ENCODE peak calls at places on chromosome 20, in four cellular contexts. Q, Z, D and S are unnamed samples.

GRCh38 chr20:52312131-52312729 is 120.7 kb upstream of the ZFP64 start:
- DNase-seq in D (peak), Q (peak), Z (no peak), S (peak)

GRCh38 chr20:1301031-1301529 is 27.9 kb downstream of the SDCBP2 start:
- DNase-seq in Q (peak), D (peak), Z (no peak), S (peak)

GRCh38 chr20:62736407-62737071 is 27.9 kb downstream of the NTSR1 start:
- DNase-seq in Q (no peak), Z (no peak), D (no peak), S (no peak)

GRCh38 chr20:46485431-46485830 is 27.9 kb downstream of the ZNF334 start:
- DNase-seq in Z (no peak), D (no peak), Q (no peak), S (peak)

GRCh38 chr20:12306107-12306506 is 388.4 kb downstream of the BTBD3 start:
- DNase-seq in Z (no peak), Q (no peak), D (peak), S (no peak)

GRCh38 chr20:32333988-32334885 is 23.9 kb upstream of the ASXL1 start:
- DNase-seq in D (peak), Q (no peak), Z (peak), S (no peak)

GRCh38 chr20:39886650-39887190 is 802.3 kb downstream of the MAFB start:
- DNase-seq in Q (no peak), D (peak), Z (peak), S (no peak)

GRCh38 chr20:24629668-24630067 is 160.2 kb downstream of the SYNDIG1 start:
- DNase-seq in D (no peak), Z (no peak), Q (no peak), S (no peak)

GRCh38 chr20:51758978-51759544 is 9.1 kb downstream of the ATP9A start:
- DNase-seq in Z (no peak), D (no peak), Q (no peak), S (no peak)

GRCh38 chr20:50731930-50732690 is 730 bp downstream of the PARD6B start:
- DNase-seq in D (no peak), Q (no peak), Z (no peak), S (peak)

GRCh38 chr20:20130399-20130798 is 78.1 kb downstream of the CFAP61 start:
- DNase-seq in Z (no peak), D (peak), Q (no peak), S (peak)

GRCh38 chr20:25398363-25399037 is 7.9 kb upstream of the ABHD12 start:
- DNase-seq in D (no peak), Z (no peak), Q (no peak), S (no peak)

GRCh38 chr20:18258126-18258860 is 30.0 kb upstream of the ZNF133 start:
- DNase-seq in Z (no peak), D (no peak), Q (no peak), S (no peak)

GRCh38 chr20:21387528-21387927 is 9.8 kb downstream of the NKX2-4 start:
- DNase-seq in Q (no peak), D (no peak), Z (no peak), S (no peak)

GRCh38 chr20:63850689-63851547 is 10.4 kb upstream of the ABHD16B start:
- DNase-seq in D (peak), Q (no peak), Z (no peak), S (no peak)

GRCh38 chr20:20864346-20865096 is 152.1 kb upstream of the RALGAPA2 start:
- DNase-seq in Q (peak), D (peak), Z (no peak), S (peak)

GRCh38 chr20:5844063-5844681 is 94.0 kb downstream of the SHLD1 start:
- DNase-seq in Q (no peak), Z (no peak), D (peak), S (no peak)

GRCh38 chr20:58378056-58378455 is 11.0 kb upstream of the VAPB start:
- DNase-seq in Z (no peak), Q (no peak), D (no peak), S (no peak)

GRCh38 chr20:63320041-63320511 is 27.1 kb downstream of the COL20A1 start:
- DNase-seq in Q (no peak), Z (no peak), D (no peak), S (no peak)

GRCh38 chr20:9949563-9949962 is 85.2 kb upstream of the ANKEF1 start:
- DNase-seq in Z (no peak), D (no peak), Q (no peak), S (no peak)